ENCODE peak calls at places on chromosomes 13 and 19, in five cellular contexts. U, F, Z, M and I are unnamed samples.

GRCh38 chr19:1626417-1627010 is 21.3 kb upstream of the UQCR11 start:
- DNase-seq in U (no peak), F (no peak), Z (no peak), M (no peak), I (no peak)

GRCh38 chr13:105007166-105007808 is 1528.2 kb downstream of the EFNB2 start:
- DNase-seq in U (no peak), F (no peak), Z (no peak), M (no peak), I (no peak)

GRCh38 chr19:48308695-48309586 is 16.4 kb upstream of the EMP3 start:
- DNase-seq in U (peak; percentile 60), F (no peak), Z (no peak), M (no peak), I (no peak)

GRCh38 chr19:17234911-17235617 is 9.0 kb downstream of the OCEL1 start:
- DNase-seq in U (peak; percentile 55), F (peak; percentile 67), Z (peak; percentile 59), M (no peak), I (peak; percentile 65)

GRCh38 chr13:80173224-80173623 is 167.7 kb downstream of the SPRY2 start:
- DNase-seq in U (no peak), F (peak; percentile 47), Z (no peak), M (no peak), I (peak; percentile 3)

GRCh38 chr13:65901723-65902122 is 1328.4 kb downstream of the PCDH9 start:
- DNase-seq in U (no peak), F (no peak), Z (no peak), M (no peak), I (no peak)

GRCh38 chr19:43782689-43783231 is 2.0 kb upstream of the KCNN4 start:
- DNase-seq in U (no peak), F (no peak), Z (no peak), M (no peak), I (peak; percentile 53)

GRCh38 chr19:19744641-19745040 is 11.7 kb upstream of the ZNF14 start:
- DNase-seq in U (no peak), F (no peak), Z (no peak), M (no peak), I (no peak)

GRCh38 chr13:51252954-51253531 is 30.8 kb downstream of the FAM124A start:
- DNase-seq in U (no peak), F (no peak), Z (no peak), M (no peak), I (no peak)

GRCh38 chr19:30880551-30880950 is 468.7 kb downstream of the TSHZ3 start:
- DNase-seq in U (no peak), F (no peak), Z (no peak), M (no peak), I (no peak)

GRCh38 chr19:574658-575526 is 2.5 kb downstream of the BSG start:
- DNase-seq in U (peak; percentile 75), F (no peak), Z (peak; percentile 37), M (no peak), I (no peak)

GRCh38 chr13:51821666-51822065 is 17.7 kb upstream of the DHRS12 start:
- DNase-seq in U (no peak), F (no peak), Z (no peak), M (no peak), I (no peak)

GRCh38 chr19:45130888-45131615 is 29.7 kb downstream of the NKPD1 start:
- DNase-seq in U (peak; percentile 67), F (no peak), Z (peak; percentile 38), M (no peak), I (peak; percentile 98)

GRCh38 chr19:48623556-48624066 is 4.3 kb downstream of the SPHK2 start:
- DNase-seq in U (no peak), F (no peak), Z (no peak), M (no peak), I (peak; percentile 49)

GRCh38 chr13:40186041-40186440 is 480.4 kb downstream of the FOXO1 start:
- DNase-seq in U (no peak), F (no peak), Z (no peak), M (no peak), I (no peak)

GRCh38 chr13:40125336-40125735 is 469.9 kb downstream of the COG6 start:
- DNase-seq in U (no peak), F (no peak), Z (no peak), M (no peak), I (no peak)

GRCh38 chr19:35790981-35791813 is 15.8 kb downstream of the ARHGAP33 start:
- DNase-seq in U (no peak), F (no peak), Z (peak; percentile 30), M (no peak), I (peak; percentile 34)

GRCh38 chr13:51848674-51849073 is 3.7 kb upstream of the TMEM272 start:
- DNase-seq in U (no peak), F (no peak), Z (no peak), M (no peak), I (no peak)

GRCh38 chr19:3365447-3366103 is 808 bp upstream of the NFIC start:
- DNase-seq in U (peak; percentile 70), F (peak; percentile 73), Z (no peak), M (no peak), I (peak; percentile 57)

GRCh38 chr13:80083097-80083429 is 257.9 kb downstream of the SPRY2 start:
- DNase-seq in U (no peak), F (no peak), Z (no peak), M (no peak), I (no peak)

GRCh38 chr19:54521022-54521859 is 18.6 kb downstream of the LAIR2 start:
- DNase-seq in U (no peak), F (no peak), Z (no peak), M (no peak), I (no peak)